ENCODE peak calls at places on chromosomes 1 and 21, in six cellular contexts. D is A549, Y is IMR-90, Q is K562, K is HepG2, J is GM12878. X is an unnamed sample.

GRCh38 chr1:92563457-92564216 is 76.9 kb upstream of the GFI1 start:
- DNase-seq in D (no peak), Y (no peak), Q (no peak), K (no peak), J (peak), X (no peak)

GRCh38 chr1:240956424-240956823 is 344.5 kb upstream of the GREM2 start:
- DNase-seq in D (no peak), Y (no peak), Q (no peak), K (no peak), J (no peak), X (no peak)

GRCh38 chr1:231072054-231072453 is 32.0 kb upstream of the FAM89A start:
- DNase-seq in D (no peak), Y (no peak), Q (no peak), K (no peak), J (no peak), X (no peak)

GRCh38 chr21:28714795-28715464 is 277.7 kb downstream of the LTN1 start:
- DNase-seq in D (no peak), Y (peak), Q (no peak), K (no peak), J (no peak), X (no peak)

GRCh38 chr1:192453360-192454045 is 122.1 kb upstream of the RGS1 start:
- DNase-seq in D (no peak), Y (peak), Q (no peak), K (no peak), J (no peak), X (no peak)

GRCh38 chr1:14404847-14405246 is 193.6 kb upstream of the KAZN start:
- DNase-seq in D (no peak), Y (peak), Q (no peak), K (no peak), J (no peak), X (no peak)

GRCh38 chr1:13600762-13601483 is 17.3 kb downstream of the PDPN start:
- DNase-seq in D (no peak), Y (no peak), Q (no peak), K (no peak), J (no peak), X (no peak)

GRCh38 chr1:85708826-85709222 is 591 bp upstream of the ZNHIT6 start:
- DNase-seq in D (peak), Y (no peak), Q (peak), K (peak), J (no peak), X (peak)

GRCh38 chr1:44924835-44925464 is 61.4 kb downstream of the EIF2B3 start:
- DNase-seq in D (peak), Y (peak), Q (peak), K (peak), J (no peak), X (no peak)

GRCh38 chr1:154847891-154848290 is 22.2 kb downstream of the KCNN3 start:
- DNase-seq in D (no peak), Y (no peak), Q (no peak), K (no peak), J (no peak), X (no peak)

GRCh38 chr1:58848818-58849411 is 65.1 kb upstream of the JUN start:
- DNase-seq in D (peak), Y (peak), Q (peak), K (peak), J (no peak), X (no peak)

GRCh38 chr1:119097380-119097779 is 43.1 kb downstream of the WARS2 start:
- DNase-seq in D (no peak), Y (peak), Q (no peak), K (no peak), J (no peak), X (no peak)

GRCh38 chr1:177927021-177927596 is 42.7 kb downstream of the SEC16B start:
- DNase-seq in D (no peak), Y (peak), Q (no peak), K (no peak), J (no peak), X (no peak)

GRCh38 chr1:245108909-245109308 is 45.9 kb upstream of the KIF26B start:
- DNase-seq in D (no peak), Y (no peak), Q (no peak), K (no peak), J (no peak), X (no peak)

GRCh38 chr1:65319141-65319540 is 9.8 kb downstream of the DNAJC6 start:
- DNase-seq in D (no peak), Y (no peak), Q (no peak), K (no peak), J (no peak), X (no peak)

GRCh38 chr21:17925000-17925610 is 105.9 kb upstream of the C21orf91 start:
- DNase-seq in D (peak), Y (peak), Q (peak), K (peak), J (peak), X (peak)

GRCh38 chr1:21655259-21655658 is 13.9 kb downstream of the RAP1GAP start:
- DNase-seq in D (no peak), Y (no peak), Q (no peak), K (no peak), J (no peak), X (no peak)

GRCh38 chr1:179955731-179956130 is 1.1 kb downstream of the CEP350 start:
- DNase-seq in D (no peak), Y (no peak), Q (no peak), K (no peak), J (no peak), X (no peak)

GRCh38 chr1:157819886-157820285 is at the start of gene FCRL1:
- DNase-seq in D (no peak), Y (no peak), Q (no peak), K (no peak), J (no peak), X (no peak)

GRCh38 chr1:181369416-181369815 is 113.9 kb upstream of the CACNA1E start:
- DNase-seq in D (no peak), Y (no peak), Q (no peak), K (no peak), J (no peak), X (no peak)

GRCh38 chr21:31520506-31521163 is 138.9 kb upstream of the SOD1 start:
- DNase-seq in D (no peak), Y (peak), Q (no peak), K (no peak), J (no peak), X (no peak)

DNA sequence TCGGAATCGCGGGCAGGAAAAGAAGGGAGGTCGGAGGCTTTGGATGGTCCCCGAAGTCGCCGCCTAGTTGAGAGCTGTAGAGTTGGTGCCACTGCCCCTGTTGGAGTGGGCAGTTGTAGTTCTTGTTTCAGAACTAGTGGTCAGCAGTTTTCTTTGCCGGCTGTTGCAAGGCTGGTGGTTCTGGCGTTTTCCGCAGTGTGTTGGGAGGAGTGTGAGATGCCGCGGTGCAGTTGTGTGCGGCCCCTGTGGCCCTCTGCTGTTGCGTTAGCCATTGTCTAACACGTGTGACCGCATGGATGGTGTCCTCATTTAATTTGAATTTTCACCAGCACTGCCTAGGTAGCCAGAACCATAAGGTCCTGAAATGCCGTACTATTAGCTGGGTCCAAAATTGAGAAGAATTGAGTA is 1.4 kb downstream of the ARF1 start:
- DNase-seq in D (no peak), Y (peak), Q (peak), K (no peak), J (no peak), X (no peak)
- TF ChIP-seq BHLHE40 in D (no peak), Y (no peak), Q (no peak), K (no peak), J (no peak), X (no peak)

GRCh38 chr21:27315373-27315772 is 348.5 kb upstream of the ADAMTS5 start:
- DNase-seq in D (no peak), Y (no peak), Q (no peak), K (no peak), J (no peak), X (no peak)
- TF ChIP-seq BHLHE40 in D (no peak), Y (no peak), Q (no peak), K (no peak), J (no peak), X (no peak)

DNA sequence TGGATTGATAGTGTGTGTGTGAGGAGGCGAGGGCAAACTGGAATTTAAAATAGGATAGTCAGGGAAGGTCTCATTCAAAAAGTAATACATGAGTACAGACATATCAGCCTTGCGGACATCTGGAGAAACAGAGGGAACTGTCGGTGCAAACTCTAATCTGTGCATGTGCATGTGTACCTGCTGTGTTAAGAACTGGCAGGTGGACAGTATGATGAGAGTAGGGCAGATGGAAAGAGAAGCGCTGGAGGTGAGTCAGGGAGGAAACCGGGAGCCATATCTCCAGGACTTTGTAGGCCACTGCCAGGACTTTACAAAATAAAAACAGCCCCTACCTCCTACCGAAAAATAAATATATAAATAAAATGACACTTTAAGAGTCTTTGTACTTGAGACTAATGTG is 31.3 kb upstream of the MYBPHL start:
- DNase-seq in D (no peak), Y (no peak), Q (no peak), K (no peak), J (no peak), X (no peak)
- TF ChIP-seq BHLHE40 in D (no peak), Y (no peak), Q (no peak), K (no peak), J (no peak), X (no peak)

DNA sequence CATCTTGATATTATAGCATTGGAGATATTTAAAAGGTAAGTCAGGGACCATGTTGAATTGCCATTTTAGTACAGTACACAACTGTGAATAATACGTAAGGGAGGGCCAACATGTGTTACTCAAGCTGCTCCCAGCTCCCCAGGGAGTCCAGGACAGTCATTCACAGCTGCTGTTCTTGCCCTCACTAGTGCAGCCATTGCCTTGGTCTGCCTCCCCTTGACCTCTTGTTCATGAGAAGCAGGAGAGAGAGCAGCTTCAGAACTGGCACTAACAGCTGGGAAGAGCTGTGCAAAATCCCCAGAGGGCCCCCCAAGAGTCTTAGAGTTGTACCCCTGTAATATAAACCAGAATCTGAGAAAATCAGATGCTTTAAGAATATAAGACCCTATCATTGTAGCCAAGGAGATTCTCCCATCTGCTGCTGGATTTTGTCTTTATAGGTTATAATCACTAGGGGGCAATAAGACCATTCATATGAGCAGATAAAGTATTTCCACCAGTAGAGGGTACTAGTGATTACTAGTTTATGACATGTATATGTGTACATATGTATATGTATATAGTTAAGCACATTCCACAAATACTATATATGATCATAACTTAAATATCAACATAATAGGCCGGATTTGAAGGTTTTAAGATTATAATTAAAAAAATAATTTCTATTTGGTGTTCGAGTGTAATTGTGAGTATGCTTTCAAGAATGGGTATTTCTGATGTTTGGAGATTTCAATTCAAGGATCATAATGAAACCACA is 16.6 kb downstream of the TCEANC2 start:
- DNase-seq in D (peak), Y (peak), Q (peak), K (peak), J (no peak), X (peak)
- TF ChIP-seq BHLHE40 in D (no peak), Y (no peak), Q (no peak), K (no peak), J (no peak), X (no peak)

GRCh38 chr1:11333631-11334030 is 60.6 kb downstream of the UBIAD1 start:
- DNase-seq in D (no peak), Y (no peak), Q (no peak), K (no peak), J (no peak), X (no peak)

GRCh38 chr1:11334261-11334804 is 61.3 kb downstream of the UBIAD1 start:
- DNase-seq in D (no peak), Y (no peak), Q (no peak), K (no peak), J (no peak), X (no peak)

GRCh38 chr1:11330411-11330810 is 57.4 kb downstream of the UBIAD1 start:
- DNase-seq in D (no peak), Y (no peak), Q (no peak), K (no peak), J (no peak), X (no peak)

GRCh38 chr1:11331874-11332546 is 59.0 kb downstream of the UBIAD1 start:
- DNase-seq in D (no peak), Y (no peak), Q (no peak), K (no peak), J (no peak), X (no peak)

DNA sequence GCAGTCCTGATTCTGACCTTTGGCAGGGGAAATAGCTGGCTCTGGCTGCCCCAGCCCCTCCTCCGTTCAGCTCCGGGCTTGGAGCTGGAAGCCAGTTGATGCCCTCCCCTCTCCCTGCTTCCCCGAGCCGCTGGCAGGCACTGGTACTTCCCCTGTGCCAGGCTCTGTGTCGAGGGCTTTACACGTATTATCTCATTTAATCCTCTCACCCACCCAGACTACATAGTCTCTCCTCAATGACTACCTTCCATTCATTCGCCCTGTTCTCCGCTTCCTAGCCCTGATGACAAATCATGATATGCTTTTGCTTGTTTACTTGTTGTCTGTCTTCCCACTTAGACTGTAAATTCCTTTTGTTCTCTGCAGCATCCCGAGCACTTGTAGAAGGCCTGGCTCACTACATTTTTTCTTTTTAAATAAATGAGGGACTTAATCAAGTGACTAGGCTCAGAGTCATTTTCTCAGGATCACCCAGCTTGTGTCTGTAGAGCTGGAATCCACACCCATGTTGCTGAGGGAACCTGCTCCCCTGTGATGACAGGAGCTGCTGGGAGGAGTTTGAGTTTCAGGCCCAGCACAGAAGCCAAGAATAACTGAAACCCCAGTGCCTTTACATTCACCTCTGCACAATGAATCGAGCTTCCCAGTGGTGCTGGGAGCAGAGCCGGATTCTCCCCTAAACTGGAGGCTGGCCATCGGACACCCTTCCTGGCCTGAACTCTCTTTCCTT is 58.2 kb downstream of the UBIAD1 start:
- DNase-seq in D (no peak), Y (no peak), Q (no peak), K (no peak), J (no peak), X (no peak)
- TF ChIP-seq BHLHE40 in D (no peak), Y (no peak), Q (no peak), K (no peak), J (no peak), X (no peak)

GRCh38 chr1:35112668-35113067 is 33.5 kb downstream of the ZMYM1 start:
- DNase-seq in D (peak), Y (peak), Q (no peak), K (no peak), J (no peak), X (no peak)
- TF ChIP-seq BHLHE40 in D (no peak), Y (no peak), Q (no peak), K (no peak), J (no peak), X (no peak)

GRCh38 chr21:42756580-42757250 is 103.3 kb downstream of the PDE9A start:
- DNase-seq in D (no peak), Y (no peak), Q (no peak), K (no peak), J (no peak), X (no peak)

GRCh38 chr21:42758721-42759593 is 105.5 kb downstream of the PDE9A start:
- DNase-seq in D (no peak), Y (no peak), Q (peak), K (no peak), J (no peak), X (no peak)

GRCh38 chr21:42755766-42756579 is 102.6 kb downstream of the PDE9A start:
- DNase-seq in D (no peak), Y (no peak), Q (no peak), K (no peak), J (no peak), X (no peak)

GRCh38 chr21:42757826-42758655 is 104.6 kb downstream of the PDE9A start:
- DNase-seq in D (no peak), Y (no peak), Q (no peak), K (no peak), J (no peak), X (no peak)

GRCh38 chr21:42757422-42757821 is 104.0 kb downstream of the PDE9A start:
- DNase-seq in D (no peak), Y (no peak), Q (no peak), K (no peak), J (no peak), X (no peak)
- TF ChIP-seq BHLHE40 in D (no peak), Y (no peak), Q (no peak), K (no peak), J (no peak), X (no peak)

DNA sequence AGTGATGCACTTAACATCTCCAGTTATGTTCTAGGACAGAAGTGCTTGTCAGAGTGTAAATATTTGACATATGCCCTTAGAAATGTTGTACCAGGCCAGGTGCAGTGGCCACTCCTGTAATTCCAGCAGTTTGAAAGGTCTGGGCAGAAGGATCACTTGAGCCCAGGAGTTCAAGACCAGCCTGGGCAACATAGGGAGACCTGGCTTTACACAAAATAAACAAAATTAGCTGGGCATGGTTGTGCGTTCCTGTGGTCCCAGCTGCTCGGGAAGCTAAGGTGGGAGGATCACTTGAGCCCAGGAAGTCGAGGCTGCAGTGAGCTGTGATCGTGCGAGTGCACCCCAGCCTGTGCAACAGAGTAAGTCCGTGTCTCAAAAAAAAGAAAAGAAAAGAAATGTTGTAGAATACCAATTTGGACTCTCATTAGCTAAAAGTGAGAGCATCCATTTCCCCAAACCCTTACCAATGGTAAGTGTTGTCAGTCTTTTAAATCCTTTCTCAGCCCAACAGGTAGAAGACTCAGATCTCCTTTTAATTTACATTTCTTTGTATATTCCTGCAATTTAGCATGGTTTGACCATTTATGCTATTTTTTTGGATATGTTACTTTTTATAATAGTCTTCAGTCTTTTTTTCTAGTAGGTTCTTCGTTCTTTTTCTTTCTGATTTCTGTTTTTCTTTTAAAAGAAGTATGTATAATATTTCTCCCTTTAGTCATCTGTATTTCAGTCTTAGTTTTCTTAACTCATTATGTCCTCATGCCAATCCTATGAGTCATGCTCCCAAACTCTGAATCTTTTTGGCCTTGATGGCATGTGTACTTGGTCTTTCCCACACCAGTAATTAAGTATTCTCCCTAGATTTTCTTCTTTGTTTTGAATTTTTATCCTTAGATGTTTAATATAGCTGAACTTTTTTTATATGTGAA is 74.4 kb downstream of the CAMTA1 start:
- DNase-seq in D (peak), Y (peak), Q (peak), K (peak), J (no peak), X (no peak)
- TF ChIP-seq BHLHE40 in D (no peak), Y (peak), Q (no peak), K (no peak), J (no peak), X (no peak)

DNA sequence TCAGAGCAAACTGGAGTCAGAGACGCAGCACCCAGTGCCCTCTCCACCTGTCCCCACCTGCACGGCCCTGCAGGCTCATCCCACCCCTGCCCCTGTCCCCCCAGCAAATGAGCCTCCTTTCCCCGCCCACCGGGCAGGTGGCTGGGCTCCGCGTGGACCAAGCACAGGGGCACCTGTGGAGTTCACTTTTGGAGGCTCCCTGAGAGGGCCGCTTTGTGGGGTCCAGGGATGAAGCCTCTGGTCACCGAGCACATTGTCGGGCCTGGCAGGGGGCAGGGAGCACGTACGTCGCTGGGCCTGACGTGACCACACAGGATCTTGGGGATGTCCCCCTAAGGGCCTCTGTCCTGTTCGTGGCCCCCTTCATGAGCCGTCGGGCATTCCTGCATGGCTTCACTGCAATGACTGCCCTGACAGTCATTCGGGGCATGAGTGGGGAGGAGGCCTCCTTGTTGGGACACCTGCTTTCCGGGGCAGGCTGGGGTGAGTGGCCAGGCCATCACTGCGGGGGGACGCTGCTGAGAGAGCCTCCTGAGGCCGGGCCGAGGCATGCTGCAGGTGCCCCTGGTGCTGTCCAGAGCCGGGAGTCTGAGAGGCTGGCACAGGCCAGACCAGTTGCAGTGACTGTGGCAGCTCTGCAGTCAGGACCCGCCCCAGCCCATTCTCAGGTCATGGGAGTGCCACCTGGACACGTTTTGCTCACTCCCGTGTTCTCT is 19.7 kb downstream of the SLX9 start:
- DNase-seq in D (no peak), Y (no peak), Q (no peak), K (no peak), J (no peak), X (no peak)
- TF ChIP-seq BHLHE40 in D (no peak), Y (no peak), Q (no peak), K (no peak), J (no peak), X (no peak)